ENCODE peak calls at places on chromosomes 11 and 22, in eight cellular contexts. T is mucosa of descending colon, C is astrocyte of the spinal cord, X is K562, I is lower leg skin, H is left ventricle myocardium inferior, A is heart right ventricle, J is HepG2. O is an unnamed sample.

GRCh38 chr11:109405671-109406070 is 16.3 kb upstream of the C11orf87 start:
- DNase-seq in T (no peak), C (peak), X (no peak), I (no peak), H (no peak), A (no peak), J (no peak), O (no peak)

GRCh38 chr11:94655291-94655690 is 88.1 kb downstream of the PIWIL4 start:
- DNase-seq in T (no peak), C (no peak), X (no peak), I (no peak), H (no peak), A (no peak), J (no peak), O (peak)

GRCh38 chr11:33701302-33701701 is 676 bp upstream of the C11orf91 start:
- DNase-seq in T (no peak), C (no peak), X (no peak), I (no peak), H (no peak), A (no peak), J (no peak), O (no peak)

GRCh38 chr22:50270302-50271010 is at the start of gene MAPK11:
- DNase-seq in T (peak), C (peak), X (peak), I (no peak), H (peak), A (peak), J (peak), O (peak)

GRCh38 chr11:87454246-87454645 is 416.5 kb downstream of the TMEM135 start:
- DNase-seq in T (no peak), C (peak), X (no peak), I (no peak), H (no peak), A (no peak), J (no peak), O (no peak)

GRCh38 chr22:40176921-40177737 is 596 bp upstream of the TNRC6B start:
- DNase-seq in T (peak), C (peak), X (peak), I (no peak), H (peak), A (no peak), J (peak), O (no peak)

GRCh38 chr11:119764108-119764874 is 35.3 kb upstream of the NECTIN1 start:
- DNase-seq in T (no peak), C (peak), X (no peak), I (no peak), H (peak), A (peak), J (no peak), O (no peak)

GRCh38 chr11:64970731-64971151 is 1.2 kb downstream of the MAJIN start:
- DNase-seq in T (peak), C (no peak), X (no peak), I (peak), H (no peak), A (no peak), J (no peak), O (no peak)

GRCh38 chr11:57787920-57788716 is 26.5 kb downstream of the CTNND1 start:
- DNase-seq in T (no peak), C (no peak), X (no peak), I (peak), H (no peak), A (no peak), J (peak), O (no peak)

GRCh38 chr22:40733919-40734318 is 54.6 kb downstream of the MCHR1 start:
- DNase-seq in T (no peak), C (no peak), X (no peak), I (no peak), H (no peak), A (no peak), J (no peak), O (no peak)

GRCh38 chr11:100964400-100964799 is 165.2 kb downstream of the PGR start:
- DNase-seq in T (no peak), C (peak), X (no peak), I (no peak), H (no peak), A (no peak), J (no peak), O (no peak)

GRCh38 chr11:12812849-12813248 is 138.6 kb downstream of the TEAD1 start:
- DNase-seq in T (no peak), C (no peak), X (peak), I (no peak), H (no peak), A (no peak), J (no peak), O (no peak)

GRCh38 chr11:35242843-35243242 is 103.9 kb downstream of the CD44 start:
- DNase-seq in T (no peak), C (no peak), X (no peak), I (no peak), H (no peak), A (no peak), J (no peak), O (no peak)

GRCh38 chr11:66639066-66639813 is 737 bp downstream of the RBM4 start:
- DNase-seq in T (no peak), C (peak), X (peak), I (no peak), H (no peak), A (peak), J (peak), O (no peak)

GRCh38 chr11:44858796-44859527 is 91.7 kb downstream of the TP53I11 start:
- DNase-seq in T (no peak), C (no peak), X (no peak), I (no peak), H (no peak), A (no peak), J (no peak), O (no peak)

DNA sequence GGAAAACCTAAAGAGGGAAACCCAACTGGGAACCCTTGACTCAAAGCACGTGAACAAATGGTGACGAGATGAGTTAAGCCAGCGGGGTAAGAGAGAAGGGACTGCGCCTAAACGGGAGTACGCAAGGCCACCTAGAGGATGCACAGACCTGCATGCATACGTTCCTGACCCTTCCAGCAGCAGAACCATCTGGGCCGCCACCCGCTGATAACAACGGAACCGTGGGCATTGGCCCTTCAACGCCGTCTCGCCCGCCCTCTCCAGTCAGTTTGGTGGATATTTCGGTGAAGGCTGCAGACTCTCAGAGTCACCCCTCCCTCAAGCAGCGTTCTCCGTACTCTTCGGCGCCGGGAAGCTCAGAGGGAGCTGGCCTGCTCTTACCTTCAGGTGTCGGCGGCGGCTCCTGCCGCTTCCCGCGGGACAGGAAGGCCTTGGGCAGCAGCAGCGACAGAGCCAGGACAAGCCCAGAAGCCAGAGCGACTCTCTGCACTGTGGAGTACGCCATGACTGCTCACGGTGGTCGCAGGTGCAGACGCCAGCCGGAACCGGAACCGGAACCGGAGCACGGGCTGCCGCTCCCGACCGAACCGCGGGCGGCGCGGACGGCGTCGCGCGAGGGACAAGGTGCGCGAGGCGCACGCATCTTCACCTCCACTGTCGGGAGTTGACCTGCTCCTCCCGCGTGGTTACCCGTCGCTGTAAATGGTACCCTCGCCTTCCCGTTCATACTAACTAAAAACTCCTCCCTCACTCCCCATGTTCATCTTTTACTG is at the start of gene RIC3:
- DNase-seq in T (peak), C (no peak), X (no peak), I (no peak), H (peak), A (peak), J (no peak), O (no peak)
- H3K4me3 ChIP-seq in T (no peak), C (no peak), X (no peak), I (peak), H (peak), A (peak), J (no peak), O (peak)

DNA sequence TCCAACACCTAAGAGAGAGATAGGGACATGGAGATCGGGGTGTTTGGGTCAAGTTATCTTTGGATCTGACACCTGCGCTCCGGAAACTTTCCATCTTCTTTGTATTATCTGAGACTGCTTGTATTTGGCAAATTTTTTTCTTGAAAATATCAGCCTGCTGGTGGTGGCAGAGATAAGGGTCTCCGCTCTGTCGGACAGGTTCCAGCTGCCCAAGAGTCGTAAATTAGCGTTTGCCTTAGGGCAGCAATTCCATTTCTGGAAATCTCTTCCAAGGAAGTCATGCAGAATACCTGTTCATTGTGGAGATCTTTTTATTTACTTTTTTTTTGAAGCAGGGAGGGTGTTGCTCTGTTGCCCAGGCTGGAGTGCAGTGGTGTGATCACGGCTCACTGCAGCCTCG is 19.5 kb upstream of the CSNK1E start:
- DNase-seq in T (no peak), C (no peak), X (no peak), I (no peak), H (no peak), A (no peak), J (no peak), O (no peak)
- H3K4me3 ChIP-seq in T (no peak), C (peak), X (peak), I (no peak), H (peak), A (peak), J (peak), O (no peak)

DNA sequence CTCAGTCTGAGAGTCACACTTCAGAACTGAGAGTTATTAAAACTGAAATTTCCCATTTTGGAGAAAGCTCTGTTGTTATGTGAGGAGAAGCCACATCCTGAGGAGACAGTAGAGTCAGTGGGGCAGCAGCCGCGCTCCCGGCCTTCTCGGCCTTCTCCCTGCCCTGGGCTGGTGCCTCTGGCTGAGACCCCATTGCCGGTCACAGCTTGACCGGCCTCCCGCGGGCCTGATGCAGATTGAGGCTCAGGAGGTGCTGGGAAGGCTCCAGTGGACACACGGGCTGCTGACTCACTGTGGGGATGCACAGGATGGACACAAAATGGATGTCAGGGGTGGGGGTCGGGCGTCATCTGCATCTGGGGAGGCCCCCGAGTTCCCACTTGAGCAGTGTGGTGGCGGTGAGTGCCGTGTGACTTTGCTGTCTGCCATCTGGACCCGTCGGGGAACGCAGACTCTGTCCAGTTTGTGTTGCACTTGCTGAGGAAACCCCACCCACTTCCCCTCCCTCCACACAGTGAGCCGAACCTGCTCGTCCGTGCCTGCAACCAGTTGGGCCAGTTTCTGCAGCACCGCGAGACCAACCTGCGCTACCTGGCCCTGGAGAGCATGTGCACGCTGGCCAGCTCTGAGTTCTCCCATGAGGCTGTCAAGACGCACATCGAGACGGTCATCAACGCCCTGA is 50.1 kb downstream of the MUC6 start:
- DNase-seq in T (no peak), C (no peak), X (no peak), I (peak), H (no peak), A (no peak), J (no peak), O (no peak)
- H3K4me3 ChIP-seq in T (no peak), C (no peak), X (no peak), I (no peak), H (no peak), A (no peak), J (no peak), O (no peak)

GRCh38 chr11:92623055-92623454 is 346.4 kb upstream of the MTNR1B start:
- DNase-seq in T (no peak), C (no peak), X (no peak), I (no peak), H (no peak), A (no peak), J (no peak), O (no peak)
- H3K4me3 ChIP-seq in T (no peak), C (no peak), X (no peak), I (no peak), H (no peak), A (no peak), J (no peak), O (no peak)